ENCODE peak calls at places on chromosomes 16 and 17, in eight cellular contexts. G is OCI-LY7, Q is GM23338, K is HCT116, M is neural progenitor cell, X is hepatocyte, S is PC-3, A is SK-N-SH. H is an unnamed sample.
A peak's percentile ranks its signal among the peaks of the same experiment; 100 is the strongest.

GRCh38 chr16:70697601-70698170 is 11.8 kb upstream of the MTSS2 start:
- DNase-seq in G (no peak), Q (no peak), K (no peak), M (no peak), X (no peak), S (no peak), A (no peak), H (no peak)

GRCh38 chr17:4768281-4768680 is 3.4 kb upstream of the TM4SF5 start:
- DNase-seq in G (no peak), Q (no peak), K (no peak), M (no peak), X (no peak), S (no peak), A (no peak), H (no peak)

GRCh38 chr17:52388941-52389340 is 230.4 kb upstream of the CA10 start:
- DNase-seq in G (no peak), Q (no peak), K (no peak), M (no peak), X (peak; percentile 8), S (no peak), A (no peak), H (no peak)

GRCh38 chr17:10513284-10514067 is 4.9 kb downstream of the MYH1 start:
- DNase-seq in G (no peak), Q (peak; percentile 1), K (no peak), M (no peak), X (peak; percentile 8), S (no peak), A (no peak), H (no peak)

GRCh38 chr17:79619636-79620206 is 8.9 kb upstream of the RBFOX3 start:
- DNase-seq in G (no peak), Q (no peak), K (no peak), M (no peak), X (no peak), S (no peak), A (peak; percentile 29), H (no peak)

GRCh38 chr16:28292731-28293588 is 635 bp downstream of the SBK1 start:
- DNase-seq in G (no peak), Q (peak; percentile 94), K (no peak), M (peak; percentile 88), X (peak; percentile 73), S (no peak), A (peak; percentile 74), H (no peak)

GRCh38 chr17:57665128-57665527 is 80.0 kb downstream of the CCDC182 start:
- DNase-seq in G (no peak), Q (peak; percentile 32), K (no peak), M (peak; percentile 39), X (no peak), S (no peak), A (peak; percentile 68), H (no peak)

GRCh38 chr16:349211-349610 is 3.3 kb downstream of the AXIN1 start:
- DNase-seq in G (no peak), Q (no peak), K (no peak), M (peak; percentile 0), X (no peak), S (no peak), A (no peak), H (no peak)

GRCh38 chr17:77471984-77472836 is 331.4 kb downstream of the SEC14L1 start:
- DNase-seq in G (peak; percentile 73), Q (peak; percentile 86), K (no peak), M (peak; percentile 92), X (peak; percentile 81), S (no peak), A (peak; percentile 67), H (peak; percentile 27)

GRCh38 chr17:34584805-34585416 is 5.5 kb downstream of the TMEM132E start:
- DNase-seq in G (peak; percentile 35), Q (peak; percentile 48), K (no peak), M (peak; percentile 29), X (peak; percentile 63), S (peak; percentile 7), A (peak; percentile 75), H (peak; percentile 36)

GRCh38 chr16:53476867-53477266 is 26.1 kb downstream of the AKTIP start:
- DNase-seq in G (no peak), Q (no peak), K (no peak), M (no peak), X (no peak), S (no peak), A (no peak), H (no peak)

GRCh38 chr16:85987750-85988078 is 88.8 kb downstream of the IRF8 start:
- DNase-seq in G (no peak), Q (no peak), K (no peak), M (no peak), X (no peak), S (no peak), A (no peak), H (no peak)

GRCh38 chr16:85988306-85988705 is 89.3 kb downstream of the IRF8 start:
- DNase-seq in G (no peak), Q (no peak), K (no peak), M (no peak), X (no peak), S (no peak), A (no peak), H (no peak)

GRCh38 chr16:85988723-85989313 is 89.9 kb downstream of the IRF8 start:
- DNase-seq in G (peak; percentile 59), Q (no peak), K (no peak), M (no peak), X (no peak), S (no peak), A (no peak), H (peak; percentile 10)

GRCh38 chr16:85984947-85985451 is 86.0 kb downstream of the IRF8 start:
- DNase-seq in G (no peak), Q (no peak), K (no peak), M (no peak), X (peak; percentile 36), S (no peak), A (no peak), H (no peak)

DNA sequence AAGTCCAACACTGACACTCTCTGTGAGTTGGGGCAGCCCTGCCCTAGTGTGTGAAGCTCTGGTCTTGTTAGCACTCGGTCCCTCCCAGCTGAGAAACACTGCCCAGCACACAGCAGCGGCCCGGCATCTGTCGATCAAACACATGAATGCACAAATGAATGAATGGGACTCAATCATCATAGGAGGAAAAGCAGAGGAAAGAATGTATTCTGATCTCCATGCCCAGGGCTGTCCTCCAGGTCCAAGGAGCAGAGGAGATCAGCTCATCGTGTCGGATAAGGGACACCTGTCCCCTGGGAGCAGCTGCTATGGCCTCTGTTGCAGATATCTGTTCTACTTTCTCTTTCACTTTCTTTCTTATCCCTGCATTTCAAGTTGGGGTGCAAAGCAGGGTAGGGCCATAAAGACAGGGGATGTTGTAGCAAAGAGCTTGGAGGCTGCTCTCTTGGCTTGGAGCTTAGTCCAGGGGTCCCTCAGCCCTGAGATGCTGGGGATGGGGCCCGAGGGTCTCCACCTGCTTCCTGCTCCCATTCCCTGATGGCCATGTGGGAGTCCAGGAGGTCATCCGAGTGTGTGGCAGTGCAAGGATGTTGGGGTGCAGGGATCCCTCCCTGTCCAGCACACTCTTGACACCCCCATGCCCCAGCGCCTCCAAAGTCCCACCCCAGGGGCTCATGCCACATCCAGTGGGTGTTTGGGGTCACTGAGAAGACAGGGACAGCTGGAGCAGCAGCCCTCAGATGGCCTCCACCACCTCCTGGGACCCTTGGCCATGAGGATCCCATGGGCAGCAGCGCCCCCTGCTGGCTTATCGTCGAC is 88.2 kb downstream of the IRF8 start:
- DNase-seq in G (peak; percentile 71), Q (peak; percentile 66), K (no peak), M (peak; percentile 69), X (no peak), S (no peak), A (peak; percentile 78), H (peak; percentile 28)
- TF ChIP-seq CTCF in G (peak; percentile 59), Q (no peak), K (peak; percentile 85), M (peak; percentile 58), X (peak; percentile 54), S (no peak), A (peak; percentile 36), H (no peak)

DNA sequence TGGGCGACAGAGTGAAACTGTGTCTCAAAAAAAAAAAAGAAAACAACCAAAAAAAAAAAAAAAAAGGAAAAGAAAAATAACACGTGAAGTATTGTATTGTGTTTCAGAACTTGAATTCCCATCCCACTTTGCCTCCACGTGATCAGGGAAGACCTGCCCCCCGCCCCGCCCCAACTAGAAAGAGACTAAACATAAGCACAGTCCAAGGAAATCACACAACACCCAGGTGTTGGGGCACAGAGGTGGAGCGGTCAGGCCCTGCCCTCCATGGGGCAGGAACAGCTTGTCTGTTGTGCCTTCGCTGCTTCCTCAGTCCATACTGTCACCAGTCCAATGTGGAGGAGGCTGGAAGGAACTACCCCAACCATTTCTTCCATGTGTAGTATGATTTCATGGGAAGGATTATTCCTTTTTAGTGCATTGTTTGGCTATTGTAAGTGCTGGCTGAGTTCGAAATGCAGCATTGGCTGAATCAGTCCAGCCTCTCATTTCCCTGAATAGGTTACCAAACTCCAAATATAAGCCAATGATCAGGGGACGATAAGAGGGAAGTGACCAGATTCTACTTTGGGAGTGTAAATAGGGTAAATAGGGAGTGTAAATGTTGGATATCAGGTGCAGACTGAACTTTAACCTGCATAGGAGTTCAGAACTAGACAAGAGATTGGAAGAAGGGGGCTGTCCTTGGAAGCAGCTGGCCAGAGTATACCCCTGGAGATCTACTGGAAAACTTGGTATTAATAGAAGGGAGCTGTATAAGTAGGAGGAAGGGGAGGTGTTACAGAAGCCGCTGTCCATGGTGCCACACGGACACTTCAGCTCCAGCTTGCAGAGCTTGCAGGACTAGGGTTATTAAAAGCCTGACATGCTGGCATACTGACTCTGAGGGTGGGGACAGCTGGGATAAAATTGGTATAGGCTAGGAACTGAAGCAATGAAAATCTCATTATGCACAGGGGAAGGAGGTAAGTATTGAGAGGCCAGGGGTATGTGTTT is 50.7 kb downstream of the TANGO6 start:
- DNase-seq in G (no peak), Q (peak; percentile 56), K (no peak), M (peak; percentile 68), X (peak; percentile 80), S (peak; percentile 8), A (no peak), H (no peak)
- TF ChIP-seq EZH2phosphoT487 in G (no peak), Q (no peak), K (no peak), M (no peak), X (no peak), S (no peak), A (no peak), H (no peak)

GRCh38 chr16:4499196-4499555 is 23.0 kb downstream of the HMOX2 start:
- DNase-seq in G (no peak), Q (no peak), K (no peak), M (no peak), X (no peak), S (no peak), A (no peak), H (no peak)

GRCh38 chr16:4495766-4496165 is 19.6 kb downstream of the HMOX2 start:
- DNase-seq in G (no peak), Q (no peak), K (no peak), M (no peak), X (no peak), S (peak; percentile 33), A (no peak), H (no peak)

GRCh38 chr16:4494746-4495490 is 18.7 kb downstream of the HMOX2 start:
- DNase-seq in G (no peak), Q (no peak), K (peak; percentile 81), M (no peak), X (no peak), S (peak; percentile 58), A (no peak), H (no peak)

GRCh38 chr16:4498546-4499195 is 22.5 kb downstream of the HMOX2 start:
- DNase-seq in G (no peak), Q (no peak), K (no peak), M (no peak), X (no peak), S (peak; percentile 46), A (no peak), H (no peak)

GRCh38 chr16:4496305-4496704 is 20.1 kb downstream of the HMOX2 start:
- DNase-seq in G (no peak), Q (no peak), K (peak; percentile 82), M (no peak), X (no peak), S (peak; percentile 60), A (no peak), H (no peak)
- H3K79me2 ChIP-seq in G (no peaks in the 10 kb centered on the region), Q (peaks cover 27% of the 10 kb centered on the region), K (peaks cover 91% of the 10 kb centered on the region), M (no peaks in the 10 kb centered on the region), X (peaks cover 85% of the 10 kb centered on the region), S (peaks cover 78% of the 10 kb centered on the region), A (peaks cover 79% of the 10 kb centered on the region), H (peaks cover 60% of the 10 kb centered on the region)

GRCh38 chr16:75695708-75696107 is 5.6 kb downstream of the DUXB start:
- DNase-seq in G (peak; percentile 3), Q (peak; percentile 81), K (peak; percentile 19), M (peak; percentile 23), X (no peak), S (no peak), A (peak; percentile 35), H (no peak)
- TF ChIP-seq CTCF in G (peak; percentile 62), Q (peak; percentile 74), K (peak; percentile 51), M (peak; percentile 42), X (no peak), S (peak; percentile 22), A (peak; percentile 35), H (peak; percentile 10)

H was measured in MM.1S.